ENCODE peak calls at places on chromosomes 13 and 19, in nine cellular contexts. H is ovary, O is transverse colon, R is heart left ventricle, C is H54, W is testis, A is upper lobe of left lung, J is A549, T is body of pancreas. L is an unnamed sample.

GRCh38 chr13:77040835-77041234 is 13.9 kb upstream of the FBXL3 start:
- DNase-seq in H (no peak), O (no peak), R (no peak), C (no peak), W (no peak), A (peak; percentile 25), J (no peak), T (no peak), L (no peak)

GRCh38 chr19:40466219-40467006 is at the start of gene SPTBN4:
- DNase-seq in H (no peak), O (peak; percentile 30), R (peak; percentile 67), C (no peak), W (peak; percentile 39), A (no peak), J (no peak), T (peak; percentile 32), L (peak; percentile 55)

GRCh38 chr13:37288057-37288720 is 182.7 kb upstream of the CSNK1A1L start:
- DNase-seq in H (no peak), O (no peak), R (no peak), C (no peak), W (no peak), A (no peak), J (no peak), T (no peak), L (no peak)

GRCh38 chr19:2977001-2977685 is at the start of gene TLE6:
- DNase-seq in H (peak; percentile 94), O (peak; percentile 96), R (peak; percentile 99), C (peak; percentile 100), W (peak; percentile 98), A (peak; percentile 98), J (peak; percentile 95), T (peak; percentile 99), L (peak; percentile 94)

GRCh38 chr13:84121456-84121855 is 239.2 kb upstream of the SLITRK1 start:
- DNase-seq in H (no peak), O (no peak), R (no peak), C (no peak), W (no peak), A (no peak), J (no peak), T (no peak), L (no peak)

GRCh38 chr13:58955546-58956385 is 1208.0 kb downstream of the DIAPH3 start:
- DNase-seq in H (no peak), O (no peak), R (no peak), C (no peak), W (no peak), A (no peak), J (no peak), T (no peak), L (no peak)

GRCh38 chr13:95231393-95231792 is 69.9 kb downstream of the ABCC4 start:
- DNase-seq in H (no peak), O (no peak), R (no peak), C (no peak), W (no peak), A (no peak), J (no peak), T (no peak), L (peak; percentile 15)

GRCh38 chr13:75547917-75548316 is 1.7 kb upstream of the UCHL3 start:
- DNase-seq in H (no peak), O (no peak), R (no peak), C (no peak), W (no peak), A (no peak), J (no peak), T (no peak), L (no peak)

GRCh38 chr19:34493649-34494044 is 12.1 kb downstream of the WTIP start:
- DNase-seq in H (no peak), O (no peak), R (no peak), C (no peak), W (no peak), A (no peak), J (no peak), T (no peak), L (no peak)

GRCh38 chr13:41500501-41500900 is 43.2 kb downstream of the RGCC start:
- DNase-seq in H (no peak), O (peak; percentile 42), R (no peak), C (peak; percentile 22), W (no peak), A (peak; percentile 26), J (no peak), T (no peak), L (no peak)

GRCh38 chr13:106152047-106152446 is 383.4 kb downstream of the EFNB2 start:
- DNase-seq in H (no peak), O (peak; percentile 44), R (no peak), C (no peak), W (no peak), A (no peak), J (no peak), T (no peak), L (no peak)

GRCh38 chr13:109135018-109135417 is 505.6 kb downstream of the MYO16 start:
- DNase-seq in H (no peak), O (no peak), R (no peak), C (no peak), W (no peak), A (no peak), J (no peak), T (no peak), L (no peak)

GRCh38 chr19:10603873-10604459 is 16.9 kb upstream of the AP1M2 start:
- DNase-seq in H (no peak), O (peak; percentile 24), R (no peak), C (no peak), W (no peak), A (no peak), J (no peak), T (peak; percentile 29), L (no peak)

GRCh38 chr19:33344210-33344609 is 29.3 kb upstream of the CEBPG start:
- DNase-seq in H (no peak), O (no peak), R (no peak), C (no peak), W (peak; percentile 28), A (no peak), J (no peak), T (no peak), L (no peak)

DNA sequence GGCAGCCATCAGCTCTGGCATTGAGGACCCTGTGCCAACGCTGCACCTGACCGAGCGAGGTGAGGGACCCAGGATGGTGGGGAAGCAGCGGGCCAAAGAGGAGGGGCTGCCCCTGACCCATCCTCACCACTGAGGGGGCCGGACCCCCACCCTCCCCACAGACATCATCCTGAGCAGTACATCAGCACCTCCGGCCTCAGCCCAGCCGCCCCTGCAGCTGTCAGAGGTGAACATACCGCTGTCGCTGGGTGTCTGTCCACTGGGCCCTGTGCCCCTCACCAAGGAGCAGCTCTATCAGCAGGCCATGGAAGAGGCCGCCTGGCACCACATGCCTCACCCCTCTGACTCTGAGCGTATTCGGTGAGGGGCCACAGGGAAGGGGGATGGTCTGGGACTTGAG is 7.3 kb downstream of the LENG1 start:
- DNase-seq in H (no peak), O (no peak), R (no peak), C (no peak), W (no peak), A (no peak), J (no peak), T (no peak), L (no peak)
- TF ChIP-seq POLR2A in H (no peak), O (no peak), R (no peak), C (no peak), W (no peak), A (no peak), J (no peak), T (no peak), L (no peak)

DNA sequence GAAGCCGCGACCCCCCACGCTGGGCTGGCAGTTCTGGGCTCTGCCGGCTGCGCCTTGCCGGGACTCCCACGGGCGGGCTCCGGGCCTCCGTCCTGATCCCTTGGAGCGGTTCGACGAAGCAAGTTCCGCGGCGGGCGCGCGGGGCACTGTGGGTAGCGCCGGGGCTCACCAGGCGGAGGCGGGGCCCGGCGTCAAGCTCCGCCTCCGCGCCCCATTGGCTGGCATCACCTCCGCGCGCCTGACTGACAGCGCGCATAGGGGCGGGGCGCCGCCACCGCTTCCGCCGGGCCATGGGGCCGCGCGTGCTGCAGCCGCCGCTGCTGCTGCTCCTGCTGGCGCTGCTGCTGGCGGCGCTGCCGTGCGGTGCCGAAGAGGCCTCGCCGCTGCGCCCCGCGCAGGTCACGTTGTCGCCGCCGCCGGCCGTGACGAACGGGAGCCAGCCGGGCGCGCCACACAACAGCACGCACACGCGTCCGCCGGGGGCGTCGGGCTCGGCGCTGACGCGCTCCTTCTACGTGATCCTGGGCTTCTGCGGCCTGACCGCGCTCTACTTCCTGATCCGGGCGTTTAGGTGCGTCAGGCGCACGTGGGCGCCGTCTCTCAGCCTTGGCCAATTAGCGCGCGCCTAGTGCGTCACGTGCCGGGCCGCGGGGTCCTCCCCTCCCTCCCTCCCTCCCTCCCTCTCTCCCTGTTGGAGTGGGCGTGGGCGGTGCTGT is at the start of gene FAM174C:
- DNase-seq in H (peak; percentile 93), O (peak; percentile 96), R (peak; percentile 97), C (peak; percentile 93), W (peak; percentile 97), A (peak; percentile 99), J (peak; percentile 81), T (peak; percentile 95), L (peak; percentile 93)
- TF ChIP-seq POLR2A in H (peak; percentile 59), O (peak; percentile 75), R (no peak), C (peak; percentile 82), W (no peak), A (peak; percentile 80), J (peak; percentile 85), T (peak; percentile 58), L (peak; percentile 80)

GRCh38 chr19:37654525-37654832 is 786 bp downstream of the ZFP30 start:
- DNase-seq in H (no peak), O (no peak), R (no peak), C (no peak), W (no peak), A (no peak), J (peak; percentile 49), T (no peak), L (no peak)

GRCh38 chr19:37654833-37655688 is at the start of gene ZFP30:
- DNase-seq in H (peak; percentile 90), O (peak; percentile 90), R (peak; percentile 94), C (peak; percentile 93), W (peak; percentile 94), A (peak; percentile 97), J (peak; percentile 88), T (peak; percentile 84), L (peak; percentile 89)

GRCh38 chr19:37654118-37654517 is 1.1 kb downstream of the ZFP30 start:
- DNase-seq in H (no peak), O (no peak), R (no peak), C (no peak), W (no peak), A (no peak), J (peak; percentile 15), T (no peak), L (no peak)

GRCh38 chr19:37655689-37656491 is 625 bp upstream of the ZFP30 start:
- DNase-seq in H (peak; percentile 87), O (peak; percentile 84), R (peak; percentile 92), C (peak; percentile 73), W (peak; percentile 88), A (peak; percentile 97), J (peak; percentile 81), T (peak; percentile 79), L (peak; percentile 81)
- TF ChIP-seq POLR2A in H (no peak), O (no peak), R (no peak), C (peak; percentile 35), W (no peak), A (no peak), J (peak; percentile 63), T (no peak), L (peak; percentile 29)

DNA sequence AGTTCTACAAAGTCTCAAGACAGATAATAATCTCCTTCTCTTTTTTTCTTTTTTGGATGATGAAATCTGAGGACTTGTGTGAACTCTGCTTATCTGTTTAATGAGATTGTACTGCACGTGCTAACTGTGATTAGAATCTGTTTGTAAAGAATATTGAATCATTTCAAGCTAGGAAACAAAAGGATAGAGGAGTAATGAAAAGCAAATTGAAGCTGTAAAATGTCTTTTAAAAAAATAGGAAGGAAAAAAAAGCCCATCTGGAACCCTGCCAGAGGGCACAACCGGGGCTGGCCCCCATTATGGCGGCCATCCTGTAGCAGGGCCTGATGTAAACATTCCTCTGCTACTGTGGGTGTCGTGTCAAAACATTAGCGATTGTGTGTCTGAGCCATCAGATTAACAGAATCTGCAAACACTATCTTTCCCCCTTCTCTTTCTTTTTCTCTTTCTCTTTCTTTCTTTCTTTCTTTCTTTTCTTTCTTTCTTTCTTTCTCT is 83.0 kb downstream of the FLT1 start:
- DNase-seq in H (no peak), O (no peak), R (no peak), C (no peak), W (no peak), A (no peak), J (no peak), T (no peak), L (no peak)
- TF ChIP-seq POLR2A in H (no peak), O (no peak), R (no peak), C (no peak), W (no peak), A (no peak), J (no peak), T (no peak), L (no peak)

L was measured in gastrocnemius medialis.